ENCODE peak calls at places on chromosome 4, in eight cellular contexts. J is neuronal stem cell, M is PC-3, O is Karpas-422, D is HCT116, R is keratinocyte, N is mammary epithelial cell, E is endodermal cell. I is an unnamed sample.

GRCh38 chr4:158850800-158851644 is 82.2 kb downstream of the FNIP2 start:
- DNase-seq in R (no peak), D (peak), J (no peak), E (no peak), N (no peak), M (peak), O (peak), I (no peak)

GRCh38 chr4:140876597-140877364 is 120.6 kb upstream of the TBC1D9 start:
- DNase-seq in J (no peak), E (no peak), M (no peak), D (no peak), O (no peak), R (no peak), N (no peak), I (no peak)

GRCh38 chr4:16916719-16917337 is 18.4 kb upstream of the LDB2 start:
- DNase-seq in M (peak), E (peak), D (peak), N (peak), O (peak), R (peak), J (no peak), I (no peak)

GRCh38 chr4:77177196-77177595 is 20.2 kb downstream of the CCNG2 start:
- DNase-seq in R (no peak), M (no peak), J (peak), N (no peak), E (peak), D (no peak), O (no peak), I (no peak)

GRCh38 chr4:86688026-86688425 is 93.9 kb downstream of the PTPN13 start:
- DNase-seq in R (no peak), N (peak), E (no peak), D (no peak), J (no peak), O (no peak), M (peak), I (no peak)

GRCh38 chr4:162957521-162958143 is 209.1 kb downstream of the NAF1 start:
- DNase-seq in J (no peak), N (no peak), O (no peak), D (no peak), R (no peak), M (no peak), E (no peak), I (no peak)

GRCh38 chr4:111632752-111633151 is 512.5 kb upstream of the FAM241A start:
- DNase-seq in N (peak), J (no peak), M (peak), O (no peak), D (no peak), E (no peak), R (no peak), I (no peak)

GRCh38 chr4:60216752-60217151 is 983.4 kb upstream of the ADGRL3 start:
- DNase-seq in R (no peak), O (no peak), D (no peak), N (peak), J (no peak), M (no peak), E (no peak), I (no peak)

GRCh38 chr4:2267320-2267811 is 5.5 kb upstream of the MXD4 start:
- DNase-seq in D (no peak), N (no peak), R (no peak), J (no peak), E (no peak), O (no peak), M (no peak), I (no peak)

GRCh38 chr4:3287972-3288570 is 4.8 kb upstream of the RGS12 start:
- DNase-seq in J (no peak), R (no peak), O (no peak), D (no peak), N (no peak), M (no peak), E (no peak), I (no peak)

GRCh38 chr4:153115322-153116100 is 88.7 kb upstream of the TRIM2 start:
- DNase-seq in M (peak), E (no peak), R (peak), J (no peak), D (peak), N (peak), O (peak), I (no peak)

GRCh38 chr4:55312491-55313101 is 33.4 kb upstream of the SRD5A3 start:
- DNase-seq in N (peak), M (peak), R (no peak), J (no peak), D (peak), O (peak), E (peak), I (peak)

GRCh38 chr4:99447513-99447912 is 12.4 kb upstream of the ADH7 start:
- DNase-seq in J (no peak), O (no peak), R (no peak), D (no peak), E (no peak), N (no peak), M (no peak), I (no peak)

GRCh38 chr4:37486134-37486533 is 200.0 kb downstream of the RELL1 start:
- DNase-seq in M (no peak), R (no peak), O (no peak), J (no peak), E (no peak), N (no peak), D (no peak), I (no peak)

GRCh38 chr4:2928242-2929155 is 34.7 kb downstream of the NOP14 start:
- DNase-seq in M (no peak), D (no peak), E (no peak), O (no peak), N (no peak), R (no peak), J (no peak), I (no peak)

GRCh38 chr4:58111818-58112217 is 1001.6 kb upstream of the IGFBP7 start:
- DNase-seq in E (no peak), M (no peak), J (no peak), O (no peak), D (no peak), N (no peak), R (no peak), I (no peak)

GRCh38 chr4:153564630-153565525 is 98.7 kb downstream of the TMEM131L start:
- DNase-seq in J (peak), R (no peak), E (no peak), O (no peak), M (peak), N (no peak), D (no peak), I (no peak)

GRCh38 chr4:7769936-7770674 is 169.6 kb downstream of the AFAP1 start:
- DNase-seq in M (peak), E (peak), R (no peak), D (no peak), O (no peak), J (peak), N (no peak), I (peak)

GRCh38 chr4:73420615-73421014 is 15.4 kb upstream of the AFP start:
- DNase-seq in R (no peak), J (no peak), O (no peak), M (no peak), N (no peak), E (no peak), D (no peak), I (no peak)

GRCh38 chr4:165493359-165493758 is 114.6 kb downstream of the CPE start:
- DNase-seq in M (peak), R (no peak), N (peak), J (peak), D (peak), O (peak), E (peak), I (peak)

GRCh38 chr4:150206981-150207380 is 128.7 kb downstream of the DCLK2 start:
- DNase-seq in N (no peak), R (no peak), D (no peak), J (no peak), E (no peak), M (no peak), O (no peak), I (no peak)

GRCh38 chr4:57051100-57051499 is 59.1 kb downstream of the IGFBP7 start:
- DNase-seq in M (no peak), J (no peak), E (no peak), N (no peak), R (no peak), O (no peak), D (no peak), I (no peak)

GRCh38 chr4:2274320-2275043 is 12.6 kb upstream of the MXD4 start:
- DNase-seq in J (no peak), D (no peak), E (no peak), R (no peak), M (no peak), N (no peak), O (no peak), I (no peak)

GRCh38 chr4:8129785-8130184 is 28.8 kb downstream of the ABLIM2 start:
- DNase-seq in M (no peak), J (no peak), D (no peak), E (no peak), O (no peak), R (no peak), N (no peak), I (no peak)

GRCh38 chr4:156692016-156692415 is 279.6 kb downstream of the PDGFC start:
- DNase-seq in D (no peak), J (no peak), E (no peak), R (no peak), M (no peak), O (no peak), N (no peak), I (no peak)

GRCh38 chr4:138049350-138049749 is 192.8 kb downstream of the SLC7A11 start:
- DNase-seq in R (no peak), J (no peak), O (no peak), E (no peak), M (peak), N (no peak), D (peak), I (no peak)

GRCh38 chr4:141416677-141417363 is 196.1 kb downstream of the ZNF330 start:
- DNase-seq in R (no peak), N (no peak), J (no peak), D (no peak), M (no peak), O (no peak), E (no peak), I (no peak)

GRCh38 chr4:41301137-41301536 is 44.4 kb downstream of the UCHL1 start:
- DNase-seq in D (no peak), M (no peak), J (no peak), E (no peak), R (no peak), O (no peak), N (no peak), I (no peak)

GRCh38 chr4:142875117-142875516 is 29.0 kb upstream of the INPP4B start:
- DNase-seq in M (no peak), J (no peak), O (peak), E (peak), R (no peak), N (no peak), D (no peak), I (no peak)

GRCh38 chr4:47368211-47368610 is 95.3 kb downstream of the COMMD8 start:
- DNase-seq in J (no peak), E (no peak), O (no peak), N (no peak), R (no peak), M (no peak), D (no peak), I (no peak)

GRCh38 chr4:77699731-77700210 is 94.2 kb downstream of the CXCL13 start:
- DNase-seq in O (no peak), E (peak), N (peak), M (peak), J (peak), D (no peak), R (peak), I (peak)

GRCh38 chr4:83370640-83370906 is 35.9 kb upstream of the HPSE start:
- DNase-seq in E (no peak), M (no peak), N (peak), J (no peak), O (no peak), D (no peak), R (no peak), I (no peak)

DNA sequence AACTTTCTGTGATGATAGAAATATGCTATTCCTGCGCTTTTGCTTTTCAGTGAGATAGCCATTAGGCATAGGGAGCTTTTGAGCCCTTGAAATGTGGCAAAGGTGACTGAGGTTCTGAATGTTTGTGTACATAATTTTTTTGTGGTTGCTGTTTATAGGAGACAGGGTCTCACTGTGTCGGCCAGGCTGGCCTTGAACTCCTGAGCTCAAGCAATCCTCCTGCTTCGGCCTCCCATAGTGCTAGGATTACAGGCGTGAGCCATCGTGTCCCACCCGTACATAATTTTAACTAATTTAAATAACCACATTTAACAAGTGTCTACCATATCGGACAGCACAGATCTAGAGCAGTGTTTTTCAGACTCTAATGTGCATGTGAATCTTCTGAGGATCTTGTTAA is 45.4 kb downstream of the CASP6 start:
- DNase-seq in D (no peak), E (no peak), N (no peak), R (no peak), O (no peak), M (no peak), J (no peak), I (no peak)
- H3K9ac ChIP-seq in D (no peak), E (no peak), N (no peak), R (no peak), O (no peak), M (no peak), J (no peak), I (no peak)

GRCh38 chr4:69860521-69861298 is 765 bp upstream of the SULT1E1 start:
- DNase-seq in E (no peak), J (no peak), R (no peak), O (no peak), M (peak), D (no peak), N (peak), I (no peak)

GRCh38 chr4:69860007-69860406 is at the start of gene SULT1E1:
- DNase-seq in D (no peak), O (no peak), J (no peak), R (peak), N (peak), E (no peak), M (peak), I (no peak)

GRCh38 chr4:69861756-69862155 is 1.8 kb upstream of the SULT1E1 start:
- DNase-seq in D (no peak), R (no peak), J (no peak), M (no peak), N (no peak), E (no peak), O (no peak), I (no peak)

GRCh38 chr4:69858683-69859082 is 1.3 kb downstream of the SULT1E1 start:
- DNase-seq in D (no peak), J (no peak), O (no peak), R (peak), N (peak), E (no peak), M (peak), I (no peak)

GRCh38 chr4:69859140-69859539 is 805 bp downstream of the SULT1E1 start:
- DNase-seq in J (no peak), N (peak), D (no peak), M (no peak), O (no peak), E (no peak), R (no peak), I (no peak)
- H3K9ac ChIP-seq in J (no peak), N (no peak), D (no peak), M (no peak), O (no peak), E (no peak), R (peak), I (no peak)

GRCh38 chr4:24763631-24764302 is 31.6 kb upstream of the SOD3 start:
- DNase-seq in D (no peak), R (peak), J (no peak), M (peak), O (no peak), N (peak), E (no peak), I (no peak)
- H3K9ac ChIP-seq in D (no peak), R (peak), J (no peak), M (no peak), O (no peak), N (peak), E (no peak), I (no peak)

GRCh38 chr4:87910795-87911194 is 64.7 kb upstream of the SPP1 start:
- DNase-seq in M (no peak), E (peak), R (no peak), O (no peak), D (no peak), J (no peak), N (no peak), I (no peak)
- H3K9ac ChIP-seq in M (no peak), E (no peak), R (no peak), O (no peak), D (no peak), J (no peak), N (no peak), I (no peak)

GRCh38 chr4:101022151-101023024 is 324.9 kb downstream of the PPP3CA start:
- DNase-seq in J (no peak), M (peak), E (no peak), N (no peak), D (no peak), R (no peak), O (no peak), I (no peak)

GRCh38 chr4:101020956-101021355 is 326.4 kb downstream of the PPP3CA start:
- DNase-seq in O (no peak), M (peak), N (peak), D (peak), E (peak), R (peak), J (no peak), I (no peak)

GRCh38 chr4:101018836-101019235 is 328.5 kb downstream of the PPP3CA start:
- DNase-seq in N (no peak), J (no peak), E (no peak), O (no peak), M (no peak), R (no peak), D (no peak), I (no peak)

GRCh38 chr4:101019313-101019712 is 328.0 kb downstream of the PPP3CA start:
- DNase-seq in D (no peak), J (no peak), R (no peak), M (no peak), E (peak), N (no peak), O (no peak), I (no peak)

GRCh38 chr4:101019941-101020401 is 327.4 kb downstream of the PPP3CA start:
- DNase-seq in R (peak), J (no peak), D (peak), E (peak), N (peak), O (no peak), M (peak), I (no peak)
- H3K9ac ChIP-seq in R (peak), J (no peak), D (peak), E (no peak), N (no peak), O (no peak), M (peak), I (no peak)

DNA sequence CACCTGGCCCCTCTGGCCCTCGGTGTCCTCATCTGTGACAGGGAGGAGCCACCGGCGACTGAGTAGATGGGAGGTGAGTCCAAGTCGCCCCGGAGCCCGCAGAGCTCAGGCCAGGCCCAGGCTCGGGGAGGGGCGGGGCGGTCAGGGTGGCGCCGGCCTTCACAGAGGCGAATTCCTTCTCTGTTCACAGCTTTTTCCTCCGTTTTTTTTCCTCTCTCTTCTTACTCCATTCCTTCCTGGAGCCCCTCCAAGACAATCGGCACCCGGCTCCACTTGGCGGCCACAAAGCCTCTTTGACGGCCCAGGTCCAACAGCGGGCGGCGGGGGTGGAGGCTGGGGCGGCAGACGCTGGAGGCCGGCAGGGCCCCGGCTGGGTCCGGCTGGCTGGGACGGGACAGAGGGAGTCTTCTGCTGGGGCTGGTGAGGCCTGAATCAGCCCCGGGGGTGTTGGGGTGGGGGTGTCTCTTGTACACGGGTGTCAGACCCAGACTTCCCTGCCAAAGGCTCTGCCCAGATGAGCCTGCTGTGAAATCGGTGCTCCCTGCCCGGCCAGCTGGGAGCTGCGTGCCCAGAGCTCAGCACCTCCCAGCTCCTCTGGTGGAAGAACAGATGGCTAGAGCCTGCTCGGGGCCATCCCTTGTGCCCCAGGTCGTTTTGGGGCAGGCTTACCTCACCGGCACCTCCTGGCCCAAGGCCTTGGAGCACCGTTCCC is 22.6 kb downstream of the FGFRL1 start:
- DNase-seq in O (no peak), M (no peak), N (no peak), E (peak), J (no peak), R (no peak), D (no peak), I (no peak)
- H3K9ac ChIP-seq in O (no peak), M (no peak), N (no peak), E (no peak), J (peak), R (no peak), D (no peak), I (peak)

GRCh38 chr4:6688879-6689505 is 4.7 kb upstream of the S100P start:
- DNase-seq in D (peak), R (peak), E (peak), J (no peak), M (peak), N (peak), O (no peak), I (peak)
- H3K9ac ChIP-seq in D (peak), R (no peak), E (no peak), J (no peak), M (peak), N (peak), O (no peak), I (peak)

I was measured in NT2/D1.